ENCODE peak calls at places on chromosomes 12 and 14, in nine cellular contexts. H, W, B, V, K, P, N, Z and M are unnamed samples.

GRCh38 chr14:101124860-101125259 is 221.3 kb upstream of the RTL1 start:
- DNase-seq in H (no peak), W (peak), B (no peak), V (no peak), K (no peak), P (peak), N (no peak), Z (no peak), M (peak)

GRCh38 chr12:18165422-18165871 is 75.5 kb upstream of the RERGL start:
- DNase-seq in H (no peak), W (no peak), B (no peak), V (no peak), K (peak), P (no peak), N (peak), Z (no peak), M (no peak)

GRCh38 chr12:29073631-29074239 is 75.3 kb upstream of the FAR2 start:
- DNase-seq in H (no peak), W (no peak), B (no peak), V (no peak), K (peak), P (no peak), N (peak), Z (no peak), M (no peak)

GRCh38 chr12:16359512-16360491 is 12.4 kb downstream of the MGST1 start:
- DNase-seq in H (peak), W (peak), B (no peak), V (no peak), K (no peak), P (no peak), N (peak), Z (no peak), M (peak)

GRCh38 chr14:105854600-105855245 is 328.3 kb downstream of the TMEM121 start:
- DNase-seq in H (no peak), W (peak), B (no peak), V (peak), K (no peak), P (peak), N (no peak), Z (no peak), M (peak)

GRCh38 chr12:111035578-111036301 is 115.4 kb upstream of the MYL2 start:
- DNase-seq in H (no peak), W (no peak), B (no peak), V (peak), K (peak), P (peak), N (no peak), Z (no peak), M (no peak)

GRCh38 chr14:90381999-90382451 is 14.8 kb upstream of the CALM1 start:
- DNase-seq in H (no peak), W (no peak), B (no peak), V (no peak), K (peak), P (peak), N (no peak), Z (peak), M (peak)

GRCh38 chr14:104690861-104691455 is 1.5 kb downstream of the INF2 start:
- DNase-seq in H (no peak), W (no peak), B (no peak), V (no peak), K (no peak), P (no peak), N (no peak), Z (no peak), M (no peak)

GRCh38 chr14:92665699-92666110 is 82.7 kb downstream of the LGMN start:
- DNase-seq in H (no peak), W (no peak), B (no peak), V (no peak), K (no peak), P (no peak), N (no peak), Z (no peak), M (no peak)

GRCh38 chr12:104763163-104763805 is 194.8 kb downstream of the SLC41A2 start:
- DNase-seq in H (no peak), W (no peak), B (no peak), V (no peak), K (no peak), P (no peak), N (peak), Z (no peak), M (no peak)

GRCh38 chr14:92039073-92039719 is 663 bp downstream of the TRIP11 start:
- DNase-seq in H (peak), W (no peak), B (peak), V (peak), K (peak), P (peak), N (peak), Z (no peak), M (no peak)

GRCh38 chr14:23299558-23299957 is 3.1 kb downstream of the PPP1R3E start:
- DNase-seq in H (no peak), W (no peak), B (no peak), V (no peak), K (no peak), P (no peak), N (peak), Z (no peak), M (no peak)

GRCh38 chr14:38623661-38624060 is 367.8 kb upstream of the CLEC14A start:
- DNase-seq in H (no peak), W (no peak), B (no peak), V (no peak), K (no peak), P (no peak), N (peak), Z (no peak), M (no peak)

GRCh38 chr14:58571256-58571655 is 66.5 kb upstream of the DACT1 start:
- DNase-seq in H (no peak), W (no peak), B (no peak), V (no peak), K (no peak), P (no peak), N (no peak), Z (no peak), M (no peak)

GRCh38 chr12:115660211-115660805 is 617.2 kb downstream of the MED13L start:
- DNase-seq in H (no peak), W (no peak), B (no peak), V (no peak), K (no peak), P (no peak), N (no peak), Z (no peak), M (no peak)